ENCODE peak calls at places on chromosomes 7 and 10, in five cellular contexts. One of them, this sample, is unnamed.

GRCh38 chr7:572668-573495 is 53.2 kb upstream of the PDGFA start:
- DNase-seq in activated naive CD4-positive, alpha-beta T cell treated with anti-CD3 and anti-CD28 coated beads for 36 hours: no peak
- DNase-seq in stimulated activated CD8-positive, alpha-beta memory T cell treated with anti-CD3 and anti-CD28 coated beads, Interleukin-15, amount 100 ng/mL, for 24 hours: no peak
- DNase-seq in activated CD8-positive, alpha-beta T cell treated with anti-CD3 and anti-CD28 coated beads, Interleukin-2, amount 10 ng/mL, durations not matched to agents 7 days and 5 days: no peak
- DNase-seq in AG04449: no peak
- DNase-seq in this sample: no peak

GRCh38 chr7:80542398-80542797 is 30.5 kb upstream of the GNAT3 start:
- DNase-seq in stimulated activated CD8-positive, alpha-beta memory T cell treated with anti-CD3 and anti-CD28 coated beads, Interleukin-15, amount 100 ng/mL, for 24 hours: no peak
- DNase-seq in activated naive CD4-positive, alpha-beta T cell treated with anti-CD3 and anti-CD28 coated beads for 36 hours: no peak
- DNase-seq in activated CD8-positive, alpha-beta T cell treated with anti-CD3 and anti-CD28 coated beads, Interleukin-2, amount 10 ng/mL, durations not matched to agents 7 days and 5 days: no peak
- DNase-seq in AG04449: peak
- DNase-seq in this sample: no peak

GRCh38 chr10:120607016-120607709 is 150.1 kb downstream of the PLPP4 start:
- DNase-seq in activated naive CD4-positive, alpha-beta T cell treated with anti-CD3 and anti-CD28 coated beads for 36 hours: no peak
- DNase-seq in AG04449: peak
- DNase-seq in stimulated activated CD8-positive, alpha-beta memory T cell treated with anti-CD3 and anti-CD28 coated beads, Interleukin-15, amount 100 ng/mL, for 24 hours: no peak
- DNase-seq in activated CD8-positive, alpha-beta T cell treated with anti-CD3 and anti-CD28 coated beads, Interleukin-2, amount 10 ng/mL, durations not matched to agents 7 days and 5 days: no peak
- DNase-seq in this sample: no peak

GRCh38 chr7:157751951-157752673 is 415.3 kb downstream of the DNAJB6 start:
- DNase-seq in AG04449: no peak
- DNase-seq in stimulated activated CD8-positive, alpha-beta memory T cell treated with anti-CD3 and anti-CD28 coated beads, Interleukin-15, amount 100 ng/mL, for 24 hours: no peak
- DNase-seq in activated CD8-positive, alpha-beta T cell treated with anti-CD3 and anti-CD28 coated beads, Interleukin-2, amount 10 ng/mL, durations not matched to agents 7 days and 5 days: no peak
- DNase-seq in activated naive CD4-positive, alpha-beta T cell treated with anti-CD3 and anti-CD28 coated beads for 36 hours: no peak
- DNase-seq in this sample: no peak

GRCh38 chr10:124647421-124648130 is 96.6 kb downstream of the FAM53B start:
- DNase-seq in stimulated activated CD8-positive, alpha-beta memory T cell treated with anti-CD3 and anti-CD28 coated beads, Interleukin-15, amount 100 ng/mL, for 24 hours: no peak
- DNase-seq in activated CD8-positive, alpha-beta T cell treated with anti-CD3 and anti-CD28 coated beads, Interleukin-2, amount 10 ng/mL, durations not matched to agents 7 days and 5 days: peak
- DNase-seq in AG04449: no peak
- DNase-seq in activated naive CD4-positive, alpha-beta T cell treated with anti-CD3 and anti-CD28 coated beads for 36 hours: peak
- DNase-seq in this sample: peak

GRCh38 chr10:26566525-26567348 is 128.6 kb downstream of the APBB1IP start:
- DNase-seq in activated naive CD4-positive, alpha-beta T cell treated with anti-CD3 and anti-CD28 coated beads for 36 hours: no peak
- DNase-seq in AG04449: no peak
- DNase-seq in activated CD8-positive, alpha-beta T cell treated with anti-CD3 and anti-CD28 coated beads, Interleukin-2, amount 10 ng/mL, durations not matched to agents 7 days and 5 days: no peak
- DNase-seq in stimulated activated CD8-positive, alpha-beta memory T cell treated with anti-CD3 and anti-CD28 coated beads, Interleukin-15, amount 100 ng/mL, for 24 hours: no peak
- DNase-seq in this sample: no peak

GRCh38 chr7:142938611-142939010 is 673 bp upstream of the LLCFC1 start:
- DNase-seq in AG04449: no peak
- DNase-seq in stimulated activated CD8-positive, alpha-beta memory T cell treated with anti-CD3 and anti-CD28 coated beads, Interleukin-15, amount 100 ng/mL, for 24 hours: no peak
- DNase-seq in activated CD8-positive, alpha-beta T cell treated with anti-CD3 and anti-CD28 coated beads, Interleukin-2, amount 10 ng/mL, durations not matched to agents 7 days and 5 days: no peak
- DNase-seq in activated naive CD4-positive, alpha-beta T cell treated with anti-CD3 and anti-CD28 coated beads for 36 hours: no peak
- DNase-seq in this sample: no peak

GRCh38 chr10:129568562-129569344 is 101.7 kb downstream of the MGMT start:
- DNase-seq in activated naive CD4-positive, alpha-beta T cell treated with anti-CD3 and anti-CD28 coated beads for 36 hours: no peak
- DNase-seq in stimulated activated CD8-positive, alpha-beta memory T cell treated with anti-CD3 and anti-CD28 coated beads, Interleukin-15, amount 100 ng/mL, for 24 hours: no peak
- DNase-seq in AG04449: no peak
- DNase-seq in activated CD8-positive, alpha-beta T cell treated with anti-CD3 and anti-CD28 coated beads, Interleukin-2, amount 10 ng/mL, durations not matched to agents 7 days and 5 days: no peak
- DNase-seq in this sample: peak

GRCh38 chr10:66809402-66809801 is 116.4 kb upstream of the LRRTM3 start:
- DNase-seq in activated naive CD4-positive, alpha-beta T cell treated with anti-CD3 and anti-CD28 coated beads for 36 hours: no peak
- DNase-seq in AG04449: no peak
- DNase-seq in activated CD8-positive, alpha-beta T cell treated with anti-CD3 and anti-CD28 coated beads, Interleukin-2, amount 10 ng/mL, durations not matched to agents 7 days and 5 days: no peak
- DNase-seq in stimulated activated CD8-positive, alpha-beta memory T cell treated with anti-CD3 and anti-CD28 coated beads, Interleukin-15, amount 100 ng/mL, for 24 hours: no peak
- DNase-seq in this sample: no peak

GRCh38 chr10:90378524-90379076 is 479.2 kb downstream of the HTR7 start:
- DNase-seq in activated naive CD4-positive, alpha-beta T cell treated with anti-CD3 and anti-CD28 coated beads for 36 hours: no peak
- DNase-seq in AG04449: peak
- DNase-seq in stimulated activated CD8-positive, alpha-beta memory T cell treated with anti-CD3 and anti-CD28 coated beads, Interleukin-15, amount 100 ng/mL, for 24 hours: no peak
- DNase-seq in activated CD8-positive, alpha-beta T cell treated with anti-CD3 and anti-CD28 coated beads, Interleukin-2, amount 10 ng/mL, durations not matched to agents 7 days and 5 days: no peak
- DNase-seq in this sample: no peak